ENCODE peak calls at places on chromosomes 4 and X, in six cellular contexts. C is MM.1S, S is aorta, K is heart left ventricle, Q is H1, O is endodermal cell. U is an unnamed sample. For H3K27me3 and H3K4me1, the result is how much of the 10 kb centered on the place peaks cover.

GRCh38 chr4:153188966-153189801 is 15.1 kb upstream of the TRIM2 start:
- DNase-seq in C (no peak), S (no peak), K (no peak), Q (no peak), O (no peak), U (peak)

GRCh38 chr4:33996075-33996718 is 2248.1 kb downstream of the ARAP2 start:
- DNase-seq in C (no peak), S (no peak), K (no peak), Q (no peak), O (no peak), U (no peak)

GRCh38 chrX:72142094-72142843 is 10.6 kb upstream of the RTL5 start:
- DNase-seq in C (no peak), S (no peak), K (no peak), Q (no peak), O (no peak), U (no peak)

GRCh38 chr4:23945521-23946017 is 55.7 kb upstream of the PPARGC1A start:
- DNase-seq in C (no peak), S (peak), K (peak), Q (no peak), O (no peak), U (peak)

GRCh38 chr4:180587379-180587778 is 1655.8 kb upstream of the TENM3 start:
- DNase-seq in C (no peak), S (no peak), K (no peak), Q (no peak), O (no peak), U (no peak)

GRCh38 chr4:184097240-184097619 is 120.4 kb downstream of the ENPP6 start:
- DNase-seq in C (no peak), S (peak), K (peak), Q (peak), O (peak), U (peak)

GRCh38 chr4:155891058-155891457 is 12.4 kb upstream of the TDO2 start:
- DNase-seq in C (no peak), S (no peak), K (no peak), Q (no peak), O (no peak), U (no peak)

GRCh38 chr4:153119626-153120025 is 84.6 kb upstream of the TRIM2 start:
- DNase-seq in C (no peak), S (no peak), K (no peak), Q (no peak), O (no peak), U (no peak)

GRCh38 chr4:112321768-112322684 is 24.9 kb downstream of the ALPK1 start:
- DNase-seq in C (peak), S (peak), K (peak), Q (peak), O (peak), U (peak)

GRCh38 chrX:2474963-2475726 is 25.6 kb downstream of the DHRSX start:
- DNase-seq in C (no peak), S (no peak), K (no peak), Q (peak), O (peak), U (no peak)

GRCh38 chrX:108453841-108454240 is 14.2 kb downstream of the COL4A5 start:
- DNase-seq in C (no peak), S (no peak), K (no peak), Q (no peak), O (no peak), U (no peak)

GRCh38 chrX:4830880-4831557 is 1117.6 kb upstream of the PRKX start:
- DNase-seq in C (no peak), S (no peak), K (no peak), Q (no peak), O (no peak), U (no peak)

GRCh38 chr4:185729300-185729912 is 82.6 kb downstream of the SORBS2 start:
- DNase-seq in C (no peak), S (no peak), K (peak), Q (no peak), O (no peak), U (no peak)

GRCh38 chrX:41960142-41960541 is 36.8 kb upstream of the CASK start:
- DNase-seq in C (no peak), S (no peak), K (no peak), Q (no peak), O (peak), U (no peak)

DNA sequence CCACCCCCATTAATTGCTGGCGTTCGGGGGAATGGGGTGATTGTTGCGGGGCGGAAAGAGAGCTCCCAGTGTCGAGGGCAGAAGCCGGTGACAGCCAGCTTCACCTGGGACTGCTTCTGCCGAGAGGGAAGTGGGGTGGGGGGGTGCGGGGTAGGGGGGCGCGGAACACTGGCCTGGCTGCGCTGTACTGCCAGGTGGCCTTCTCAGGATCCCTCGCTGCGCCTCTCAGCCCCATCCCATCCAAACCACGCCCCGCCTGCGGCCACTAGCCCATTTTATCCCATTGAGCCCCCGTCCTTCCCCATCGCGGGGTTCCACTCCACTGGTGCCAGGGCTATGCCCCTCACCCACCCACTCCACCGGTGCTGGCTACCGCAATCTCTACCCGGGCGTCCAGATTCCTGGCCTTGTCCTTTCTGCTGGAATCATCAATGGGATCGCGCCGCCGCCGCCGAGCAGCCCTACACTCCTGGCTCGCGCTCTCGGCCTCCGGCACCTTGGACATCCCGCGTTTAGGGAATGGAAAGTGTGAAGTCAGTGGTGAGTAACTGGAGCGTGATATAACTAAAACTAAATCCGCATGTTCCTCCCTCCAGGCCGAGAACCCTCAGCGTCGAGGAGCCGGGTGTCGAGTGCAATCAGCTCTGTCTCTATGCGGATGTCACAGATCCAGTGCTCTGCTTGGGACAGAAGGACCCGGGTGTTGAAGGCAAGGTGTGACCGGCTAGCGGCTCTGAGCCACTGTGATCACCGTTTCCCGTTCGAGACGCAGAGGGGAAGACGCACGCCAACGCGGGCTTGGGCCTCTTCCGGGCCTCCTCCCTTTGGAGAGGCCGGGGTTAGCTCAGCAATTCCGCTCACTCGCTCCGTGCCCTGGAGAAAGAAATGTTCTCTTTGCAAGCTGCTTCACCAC is 20.5 kb downstream of the NKX3-2 start:
- DNase-seq in C (no peak), S (no peak), K (no peak), Q (peak), O (no peak), U (no peak)
- H3K27me3 ChIP-seq in C (under half), S (under half), K (half or more), Q (half or more), O (half or more), U (under half)

GRCh38 chrX:130840345-130840744 is 62.7 kb downstream of the ENOX2 start:
- DNase-seq in C (no peak), S (no peak), K (no peak), Q (no peak), O (no peak), U (no peak)
- H3K4me1 ChIP-seq in C (under half), S (under half), K (under half), Q (under half), O (under half), U (under half)

DNA sequence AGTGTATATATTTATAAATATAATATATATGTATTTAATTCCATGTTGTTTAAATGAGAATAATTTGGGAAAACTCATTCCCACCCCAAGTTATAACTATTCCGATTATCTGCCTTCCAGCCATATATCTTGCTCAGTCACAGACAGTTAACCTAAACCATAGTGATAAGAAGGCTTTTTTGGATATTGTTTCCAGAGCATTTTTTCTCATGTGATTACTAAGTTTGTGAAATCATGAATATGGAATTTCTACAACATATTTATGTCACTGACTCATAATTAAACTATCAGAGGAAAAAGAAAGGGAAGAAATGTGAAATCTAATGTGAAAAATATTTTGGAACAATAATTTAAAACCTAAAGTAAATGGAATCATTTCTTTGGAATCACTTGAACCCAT is 1163.5 kb upstream of the PABPC4L start:
- DNase-seq in C (no peak), S (no peak), K (no peak), Q (no peak), O (no peak), U (no peak)
- H3K4me3 ChIP-seq in C (no peak), S (no peak), K (no peak), Q (no peak), O (no peak), U (no peak)

GRCh38 chr4:121439669-121440068 is 58.9 kb upstream of the QRFPR start:
- DNase-seq in C (no peak), S (no peak), K (no peak), Q (no peak), O (no peak), U (no peak)
- H3K27me3 ChIP-seq in C (under half), S (under half), K (under half), Q (under half), O (under half), U (under half)

GRCh38 chr4:189237340-189237739 is 703.3 kb upstream of the FRG1 start:
- DNase-seq in C (no peak), S (no peak), K (no peak), Q (no peak), O (no peak), U (no peak)
- H3K4me1 ChIP-seq in C (under half), S (under half), K (under half), Q (under half), O (under half), U (under half)

DNA sequence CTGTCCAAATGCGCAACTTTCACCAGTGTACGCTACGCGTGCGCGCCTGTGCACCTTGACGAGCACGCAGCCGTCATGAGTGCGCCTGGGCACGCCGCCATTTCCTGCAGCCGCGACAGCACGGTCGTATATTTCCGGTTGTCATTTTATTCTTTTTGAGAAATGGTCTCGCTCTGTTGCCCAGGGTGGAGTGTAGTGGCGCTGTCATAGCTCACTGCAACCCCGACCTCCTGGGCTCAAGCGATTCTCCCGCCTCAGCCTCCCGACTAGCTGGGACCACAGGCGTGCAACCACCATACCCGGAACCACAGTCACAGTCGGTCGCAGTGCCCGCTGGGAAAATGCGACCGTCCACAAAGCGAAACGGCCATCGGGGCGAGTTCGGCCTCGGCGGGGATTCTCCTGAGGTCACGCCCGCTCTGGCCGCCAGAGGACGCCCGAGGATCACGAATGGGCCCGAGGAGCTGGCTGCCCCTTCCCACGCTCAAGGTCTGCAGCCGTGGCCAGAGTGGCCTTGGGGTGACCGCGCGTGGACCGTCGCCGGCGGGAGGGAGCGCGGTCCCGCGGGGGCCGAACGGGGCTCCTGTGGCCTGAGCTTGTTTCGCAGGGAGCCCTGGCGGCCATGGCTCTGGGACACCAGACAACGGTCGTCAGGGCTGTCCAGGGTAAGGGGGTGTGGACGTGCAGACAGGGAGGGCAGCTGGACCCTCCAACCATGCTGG is 23.7 kb upstream of the PNMA3 start:
- DNase-seq in C (peak), S (peak), K (peak), Q (peak), O (peak), U (peak)
- H3K4me3 ChIP-seq in C (peak), S (no peak), K (peak), Q (no peak), O (no peak), U (no peak)

GRCh38 chr4:1154523-1155182 is 17.7 kb downstream of the SPON2 start:
- DNase-seq in C (no peak), S (peak), K (no peak), Q (no peak), O (no peak), U (no peak)

GRCh38 chr4:1155314-1155713 is 17.1 kb downstream of the SPON2 start:
- DNase-seq in C (no peak), S (no peak), K (no peak), Q (no peak), O (no peak), U (no peak)

GRCh38 chr4:1152284-1152683 is 20.1 kb downstream of the SPON2 start:
- DNase-seq in C (no peak), S (no peak), K (no peak), Q (no peak), O (no peak), U (no peak)

GRCh38 chr4:1154126-1154522 is 18.3 kb downstream of the SPON2 start:
- DNase-seq in C (no peak), S (no peak), K (no peak), Q (no peak), O (no peak), U (no peak)

GRCh38 chr4:1153567-1154090 is 18.8 kb downstream of the SPON2 start:
- DNase-seq in C (no peak), S (no peak), K (no peak), Q (no peak), O (no peak), U (no peak)
- H3K27me3 ChIP-seq in C (under half), S (under half), K (under half), Q (under half), O (under half), U (under half)

U was measured in small intestine.